ENCODE peak calls at places on chromosomes 7 and 10, in ten cellular contexts. K is mesendoderm; L is iPS DF 19.7; A is stimulated activated CD8-positive, alpha-beta memory T cell treated with anti-CD3 and anti-CD28 coated beads, Interleukin-7, amount 100 ng/mL, for 24 hours; D is RCC 7860; Z is AG04450; P is psoas muscle; X is NCI-H2171 treated with DMSO at 0.1 percent for 48 hours; T is left ventricle myocardium inferior; H is coronary artery. B is an unnamed sample.

GRCh38 chr7:93055543-93056107 is 62.2 kb downstream of the SAMD9 start:
- DNase-seq in K (peak), L (no peak), A (no peak), D (peak), Z (no peak), P (no peak), X (peak), T (no peak), H (no peak), B (no peak)

GRCh38 chr7:152761116-152761748 is 1.7 kb downstream of the ACTR3B start:
- DNase-seq in K (no peak), L (no peak), A (no peak), D (peak), Z (no peak), P (no peak), X (no peak), T (no peak), H (no peak), B (no peak)

GRCh38 chr7:69256634-69257081 is 341.6 kb upstream of the AUTS2 start:
- DNase-seq in K (no peak), L (no peak), A (no peak), D (no peak), Z (no peak), P (peak), X (peak), T (peak), H (peak), B (no peak)

GRCh38 chr10:97685395-97685958 is 1.6 kb downstream of the AVPI1 start:
- DNase-seq in K (peak), L (no peak), A (no peak), D (no peak), Z (no peak), P (no peak), X (no peak), T (no peak), H (no peak), B (no peak)

GRCh38 chr10:95755511-95756004 is 405 bp upstream of the ENTPD1 start:
- DNase-seq in K (peak), L (peak), A (no peak), D (no peak), Z (no peak), P (peak), X (no peak), T (peak), H (no peak), B (no peak)

GRCh38 chr7:100472121-100472851 is 6.7 kb downstream of the TSC22D4 start:
- DNase-seq in K (no peak), L (no peak), A (no peak), D (no peak), Z (no peak), P (no peak), X (no peak), T (no peak), H (no peak), B (no peak)

GRCh38 chr10:24957624-24958435 is 5.4 kb upstream of the PRTFDC1 start:
- DNase-seq in K (no peak), L (no peak), A (no peak), D (peak), Z (peak), P (no peak), X (no peak), T (no peak), H (no peak), B (no peak)

GRCh38 chr10:71622656-71623055 is 96.9 kb downstream of the C10orf105 start:
- DNase-seq in K (no peak), L (no peak), A (no peak), D (no peak), Z (no peak), P (no peak), X (no peak), T (no peak), H (no peak), B (no peak)

GRCh38 chr10:79022565-79023488 is 45.9 kb upstream of the ZMIZ1 start:
- DNase-seq in K (peak), L (peak), A (no peak), D (no peak), Z (no peak), P (peak), X (peak), T (peak), H (peak), B (no peak)

GRCh38 chr10:18681366-18681765 is 22.1 kb downstream of the ARL5B start:
- DNase-seq in K (no peak), L (no peak), A (no peak), D (no peak), Z (no peak), P (no peak), X (no peak), T (no peak), H (no peak), B (no peak)

GRCh38 chr10:126227762-126228134 is 160.5 kb downstream of the ADAM12 start:
- DNase-seq in K (no peak), L (no peak), A (no peak), D (no peak), Z (peak), P (no peak), X (no peak), T (no peak), H (no peak), B (no peak)

GRCh38 chr7:49324707-49325106 is 400.4 kb downstream of the CDC14C start:
- DNase-seq in K (peak), L (no peak), A (no peak), D (no peak), Z (no peak), P (no peak), X (no peak), T (no peak), H (no peak), B (no peak)

GRCh38 chr10:124739119-124739921 is 4.9 kb downstream of the FAM53B start:
- DNase-seq in K (peak), L (no peak), A (no peak), D (no peak), Z (no peak), P (no peak), X (no peak), T (no peak), H (no peak), B (no peak)

GRCh38 chr10:6701289-6701688 is 121.2 kb upstream of the PRKCQ start:
- DNase-seq in K (peak), L (no peak), A (no peak), D (no peak), Z (no peak), P (no peak), X (no peak), T (no peak), H (no peak), B (no peak)

GRCh38 chr7:98869001-98869373 is 827 bp downstream of the TMEM130 start:
- DNase-seq in K (no peak), L (no peak), A (no peak), D (no peak), Z (no peak), P (no peak), X (peak), T (no peak), H (no peak), B (no peak)

GRCh38 chr10:112792487-112793196 is 157.4 kb upstream of the TCF7L2 start:
- DNase-seq in K (peak), L (no peak), A (no peak), D (no peak), Z (no peak), P (peak), X (peak), T (peak), H (no peak), B (no peak)

GRCh38 chr10:12835709-12836108 is 165.8 kb downstream of the CCDC3 start:
- DNase-seq in K (peak), L (no peak), A (no peak), D (peak), Z (no peak), P (peak), X (no peak), T (no peak), H (no peak), B (no peak)

GRCh38 chr10:119320981-119321380 is 113.6 kb downstream of the GRK5 start:
- DNase-seq in K (no peak), L (no peak), A (no peak), D (no peak), Z (no peak), P (no peak), X (no peak), T (no peak), H (no peak), B (no peak)

GRCh38 chr10:7480742-7481381 is 70.0 kb upstream of the SFMBT2 start:
- DNase-seq in K (no peak), L (no peak), A (no peak), D (no peak), Z (no peak), P (no peak), X (no peak), T (no peak), H (no peak), B (no peak)

GRCh38 chr7:128909605-128910568 is 622 bp downstream of the KCP start:
- DNase-seq in K (peak), L (no peak), A (no peak), D (peak), Z (peak), P (no peak), X (peak), T (no peak), H (peak), B (no peak)

GRCh38 chr7:518630-519428 is 817 bp downstream of the PDGFA start:
- DNase-seq in K (peak), L (no peak), A (no peak), D (peak), Z (no peak), P (peak), X (peak), T (peak), H (no peak), B (no peak)

GRCh38 chr7:148434181-148434769 is 156.3 kb upstream of the C7orf33 start:
- DNase-seq in K (no peak), L (no peak), A (no peak), D (no peak), Z (no peak), P (no peak), X (peak), T (no peak), H (no peak), B (no peak)

GRCh38 chr10:32373031-32373430 is 26.1 kb upstream of the EPC1 start:
- DNase-seq in K (no peak), L (no peak), A (no peak), D (no peak), Z (no peak), P (no peak), X (no peak), T (no peak), H (no peak), B (no peak)

GRCh38 chr10:50325449-50326188 is 74.3 kb upstream of the ASAH2 start:
- DNase-seq in K (peak), L (peak), A (no peak), D (peak), Z (peak), P (peak), X (no peak), T (peak), H (peak), B (no peak)

GRCh38 chr10:1240341-1240775 is 184.2 kb downstream of the WDR37 start:
- DNase-seq in K (peak), L (peak), A (no peak), D (peak), Z (no peak), P (no peak), X (peak), T (no peak), H (no peak), B (no peak)

GRCh38 chr10:13162013-13162364 is 631 bp downstream of the MCM10 start:
- DNase-seq in K (peak), L (no peak), A (no peak), D (no peak), Z (no peak), P (no peak), X (no peak), T (no peak), H (no peak), B (no peak)

GRCh38 chr10:122993797-122994336 is 13.7 kb downstream of the PSTK start:
- DNase-seq in K (no peak), L (no peak), A (no peak), D (no peak), Z (no peak), P (no peak), X (no peak), T (no peak), H (no peak), B (no peak)

GRCh38 chr10:104809288-104810090 is 168.4 kb downstream of the SORCS3 start:
- DNase-seq in K (peak), L (peak), A (no peak), D (peak), Z (no peak), P (no peak), X (peak), T (no peak), H (no peak), B (no peak)

GRCh38 chr7:70833726-70834125 is 298.2 kb upstream of the GALNT17 start:
- DNase-seq in K (peak), L (no peak), A (no peak), D (peak), Z (no peak), P (no peak), X (no peak), T (no peak), H (no peak), B (no peak)

GRCh38 chr10:70915206-70915605 is 26.8 kb upstream of the PCBD1 start:
- DNase-seq in K (no peak), L (no peak), A (no peak), D (no peak), Z (no peak), P (no peak), X (no peak), T (peak), H (no peak), B (no peak)

B was measured in omental fat pad.